ENCODE peak calls at places on chromosomes 11 and 22, in four cellular contexts. G, E, H and S are unnamed samples. For H3K4me1 and H3K9me3, the result is how much of the 10 kb centered on the place peaks cover.

GRCh38 chr11:71080239-71081097 is 171.9 kb downstream of the SHANK2 start:
- DNase-seq in G (no peak), H (peak), E (peak), S (peak)

GRCh38 chr11:106601637-106602297 is 416.5 kb downstream of the GUCY1A2 start:
- DNase-seq in G (no peak), H (no peak), E (no peak), S (no peak)

GRCh38 chr11:125994509-125994908 is 48.7 kb downstream of the VSIG10L2 start:
- DNase-seq in E (no peak), G (no peak), H (no peak), S (no peak)

GRCh38 chr11:95451261-95451660 is 220.3 kb upstream of the SESN3 start:
- DNase-seq in H (no peak), G (no peak), E (no peak), S (no peak)

GRCh38 chr11:8017071-8017470 is 29.9 kb downstream of the EIF3F start:
- DNase-seq in E (no peak), G (no peak), H (no peak), S (no peak)

GRCh38 chr11:64723907-64724862 is 1.2 kb upstream of the NRXN2 start:
- DNase-seq in E (no peak), H (no peak), G (no peak), S (no peak)

GRCh38 chr11:43706631-43707030 is 26.1 kb downstream of the HSD17B12 start:
- DNase-seq in H (no peak), E (no peak), G (no peak), S (no peak)

GRCh38 chr11:26753738-26754504 is 32.1 kb upstream of the SLC5A12 start:
- DNase-seq in G (peak), H (peak), E (peak), S (no peak)

GRCh38 chr22:37676691-37677627 is 1.5 kb downstream of the LGALS1 start:
- DNase-seq in H (peak), G (peak), E (peak), S (peak)

GRCh38 chr11:116412118-116412889 is 360.5 kb downstream of the BUD13 start:
- DNase-seq in H (no peak), G (no peak), E (no peak), S (no peak)

GRCh38 chr11:45212566-45213315 is 66.3 kb downstream of the PRDM11 start:
- DNase-seq in G (no peak), H (peak), E (no peak), S (no peak)

GRCh38 chr11:73662445-73663157 is 16.2 kb downstream of the PLEKHB1 start:
- DNase-seq in G (no peak), H (no peak), E (no peak), S (no peak)

GRCh38 chr11:58788355-58789023 is 56.0 kb downstream of the GLYATL2 start:
- DNase-seq in E (peak), H (peak), G (peak), S (no peak)

GRCh38 chr22:24186352-24186740 is 5.1 kb downstream of the SUSD2 start:
- DNase-seq in H (no peak), E (no peak), G (no peak), S (no peak)

GRCh38 chr22:35913925-35914324 is 114.7 kb downstream of the RBFOX2 start:
- DNase-seq in E (no peak), H (peak), G (no peak), S (no peak)

GRCh38 chr11:93728792-93729128 is 12.5 kb downstream of the TAF1D start:
- DNase-seq in H (no peak), E (no peak), G (no peak), S (no peak)

DNA sequence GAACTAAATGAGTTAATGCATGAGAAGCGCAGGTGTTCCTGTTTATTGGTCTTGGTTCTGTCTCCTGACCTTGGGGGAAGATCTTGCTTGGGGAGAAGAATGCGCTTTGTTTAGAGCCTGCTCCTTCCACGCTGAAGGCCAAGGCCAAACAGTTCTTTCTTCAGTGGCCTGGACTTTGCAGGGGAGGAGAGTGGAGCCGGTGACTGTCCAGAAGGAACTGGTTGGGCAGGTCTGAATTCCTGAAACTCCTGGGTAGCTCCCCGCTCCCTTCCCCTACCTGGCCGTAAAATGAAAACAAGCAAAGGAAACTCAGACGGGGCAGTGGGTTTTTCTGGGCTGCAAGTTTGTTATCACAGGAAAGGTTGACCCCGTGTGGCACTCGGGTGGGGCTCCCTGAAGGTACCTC is 3.6 kb downstream of the ARHGAP8 start:
- DNase-seq in H (no peak), E (peak), G (no peak), S (no peak)
- H3K4me3 ChIP-seq in H (no peak), E (no peak), G (no peak), S (no peak)

DNA sequence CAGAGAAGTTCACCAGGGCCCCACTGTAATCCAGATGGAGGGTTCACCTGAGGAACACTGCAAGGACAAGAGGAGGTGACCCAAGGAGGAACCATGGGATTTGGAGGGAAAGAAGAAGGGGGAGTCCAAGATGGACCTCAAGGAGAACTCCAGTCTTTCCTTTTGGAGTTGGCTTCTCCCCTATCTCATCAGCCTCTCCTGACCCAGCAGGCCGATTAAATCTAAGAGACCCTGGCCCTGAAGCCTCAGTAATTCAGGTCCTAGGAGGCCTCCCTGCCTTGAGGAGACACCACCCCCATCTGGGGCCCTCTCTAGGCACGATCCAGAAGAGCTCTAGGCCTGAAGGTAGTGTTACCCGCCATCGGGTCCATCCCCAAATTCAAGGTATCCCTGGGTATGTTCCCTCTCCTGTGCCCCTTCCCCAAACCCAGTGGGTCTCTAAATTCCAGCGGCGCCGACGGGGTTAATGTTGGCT is 15.1 kb upstream of the DGKZ start:
- DNase-seq in G (no peak), H (no peak), E (no peak), S (no peak)
- H3K4me1 ChIP-seq in G (under half), H (half or more), E (under half), S (under half)

GRCh38 chr11:88979641-88980040 is 86.1 kb downstream of the GRM5 start:
- DNase-seq in G (no peak), H (no peak), E (no peak), S (no peak)
- H3K9me3 ChIP-seq in G (under half), H (under half), E (under half), S (under half)

DNA sequence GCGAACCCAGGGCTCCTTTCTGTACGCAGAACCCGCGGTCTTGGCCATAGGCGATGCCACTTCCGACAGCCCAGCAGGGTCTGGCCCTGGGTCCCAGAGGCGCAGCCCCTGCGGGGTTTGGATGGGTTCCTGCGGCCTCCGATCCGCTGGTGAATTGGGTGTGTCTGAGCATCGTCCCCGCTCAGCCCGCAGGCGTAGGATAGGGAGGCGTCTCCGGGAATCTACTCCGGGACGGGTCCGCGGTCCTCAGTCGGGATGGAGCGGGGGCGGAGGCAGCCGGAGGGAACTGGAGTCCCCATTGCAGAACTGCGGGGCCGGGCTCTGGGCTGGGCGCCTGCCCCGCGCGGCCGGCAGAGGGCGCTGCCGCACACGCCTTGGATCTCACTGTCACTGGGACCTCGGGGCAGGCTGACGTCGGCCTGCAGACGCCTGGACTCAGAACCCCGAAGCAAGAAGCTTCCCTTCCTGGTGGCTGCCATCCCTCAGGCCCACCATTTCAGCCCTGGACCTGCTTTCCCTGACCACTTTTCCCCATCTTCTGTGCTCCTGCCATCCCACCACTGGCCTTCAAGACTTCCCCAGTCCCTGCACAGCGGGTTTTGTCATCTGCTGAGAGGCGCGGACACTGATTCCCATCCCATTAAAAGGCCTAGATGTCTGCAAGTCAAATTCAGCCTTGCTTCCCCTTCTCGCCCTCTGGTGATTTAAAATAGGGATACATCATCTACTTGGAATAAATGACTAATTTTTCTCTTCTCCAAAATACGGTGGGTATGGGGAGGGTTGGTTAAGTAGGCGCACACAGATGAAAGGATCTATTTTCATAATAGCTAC is 38.3 kb upstream of the CREB3L1 start:
- DNase-seq in H (peak), E (peak), G (peak), S (peak)
- H3K4me3 ChIP-seq in H (peak), E (no peak), G (peak), S (peak)

DNA sequence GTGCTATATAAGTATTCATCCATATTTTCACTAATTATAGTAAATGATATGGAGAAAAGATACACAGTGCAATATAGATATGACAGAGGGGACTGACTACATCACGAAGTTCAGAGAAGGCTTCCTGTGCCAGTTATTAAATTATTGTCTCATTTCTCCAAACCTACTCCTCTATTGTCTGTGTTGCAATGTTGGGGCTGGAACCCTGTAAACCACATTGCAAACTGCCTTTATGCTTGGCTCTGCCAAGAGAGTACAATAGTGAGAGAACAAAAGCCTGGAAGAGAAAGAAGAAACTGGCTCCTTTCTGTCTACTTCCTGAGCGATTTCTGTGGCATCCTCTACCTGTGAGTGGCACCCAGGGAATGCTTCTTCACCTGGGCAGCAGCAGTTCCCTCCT is 46.4 kb downstream of the ME3 start:
- DNase-seq in H (no peak), G (no peak), E (no peak), S (no peak)
- H3K4me1 ChIP-seq in H (under half), G (half or more), E (half or more), S (half or more)

GRCh38 chr22:30970356-30970746 is 1.3 kb downstream of the TUG1 start:
- DNase-seq in G (no peak), E (no peak), H (no peak), S (no peak)

GRCh38 chr22:30969532-30970355 is 679 bp downstream of the TUG1 start:
- DNase-seq in E (peak), H (no peak), G (peak), S (no peak)

GRCh38 chr22:30964858-30965257 is 3.7 kb downstream of the MORC2 start:
- DNase-seq in H (no peak), E (no peak), G (no peak), S (no peak)

GRCh38 chr22:30968015-30968923 is at the start of gene MORC2:
- DNase-seq in E (peak), H (no peak), G (no peak), S (peak)

DNA sequence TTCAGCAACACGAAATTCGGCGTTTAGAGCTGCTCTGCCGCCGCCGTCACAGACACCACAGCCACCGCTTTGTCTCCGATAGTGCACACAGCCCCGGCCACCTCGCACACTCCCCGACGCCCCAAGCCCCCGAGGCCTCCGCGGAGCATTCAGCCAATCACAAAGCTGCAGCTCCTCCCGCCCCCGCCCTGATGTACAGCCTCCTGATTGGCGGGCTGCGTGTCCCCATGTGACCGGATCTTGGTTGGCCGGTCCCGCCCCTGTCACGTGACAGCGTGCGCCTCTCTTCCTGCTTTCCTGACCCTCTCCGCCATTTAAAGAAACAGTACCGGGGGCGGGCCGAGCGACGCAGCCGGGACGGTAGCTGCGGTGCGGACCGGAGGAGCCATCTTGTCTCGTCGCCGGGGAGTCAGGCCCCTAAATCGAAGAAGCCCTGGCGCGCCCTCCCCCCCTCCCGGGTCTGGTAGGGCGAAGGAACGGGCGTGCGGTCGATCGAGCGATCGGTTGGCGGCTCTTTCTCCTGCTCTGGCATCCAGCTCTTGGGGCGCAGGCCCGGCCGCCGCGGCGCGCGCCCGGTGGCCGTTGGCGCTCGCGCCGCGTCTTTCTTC is at the start of gene TUG1:
- DNase-seq in G (peak), H (peak), E (peak), S (peak)
- H3K9me3 ChIP-seq in G (half or more), H (under half), E (under half), S (under half)

GRCh38 chr11:61691378-61692156 is 11.4 kb downstream of the DAGLA start:
- DNase-seq in H (peak), E (peak), G (no peak), S (no peak)

GRCh38 chr11:61690706-61691377 is 10.7 kb downstream of the DAGLA start:
- DNase-seq in G (no peak), H (no peak), E (peak), S (no peak)

GRCh38 chr11:61688368-61689163 is 8.4 kb downstream of the DAGLA start:
- DNase-seq in E (peak), G (peak), H (no peak), S (peak)

GRCh38 chr11:61687420-61687819 is 7.2 kb downstream of the DAGLA start:
- DNase-seq in E (peak), G (no peak), H (no peak), S (no peak)

DNA sequence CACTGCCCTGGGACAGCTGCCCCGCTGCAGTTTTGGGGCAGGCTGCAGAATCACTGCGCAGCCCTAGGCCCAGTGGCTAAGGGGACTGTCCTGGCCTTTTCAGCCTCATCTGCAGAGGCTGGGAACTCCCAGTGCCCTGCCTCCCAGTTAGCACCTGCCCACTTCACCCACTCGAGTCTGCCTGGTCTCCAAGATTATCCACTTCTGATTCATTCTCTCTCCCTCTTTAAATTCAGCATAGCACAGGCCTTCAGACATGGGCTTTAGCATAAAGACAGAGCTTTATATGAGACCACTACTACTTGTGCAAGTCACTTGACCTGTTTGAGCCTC is 8.9 kb downstream of the DAGLA start:
- DNase-seq in H (no peak), G (no peak), E (no peak), S (no peak)
- H3K4me3 ChIP-seq in H (no peak), G (no peak), E (no peak), S (no peak)

GRCh38 chr11:122745111-122745510 is 89.6 kb downstream of the UBASH3B start:
- DNase-seq in H (no peak), G (no peak), E (no peak), S (no peak)
- H3K4me1 ChIP-seq in H (under half), G (under half), E (under half), S (under half)

DNA sequence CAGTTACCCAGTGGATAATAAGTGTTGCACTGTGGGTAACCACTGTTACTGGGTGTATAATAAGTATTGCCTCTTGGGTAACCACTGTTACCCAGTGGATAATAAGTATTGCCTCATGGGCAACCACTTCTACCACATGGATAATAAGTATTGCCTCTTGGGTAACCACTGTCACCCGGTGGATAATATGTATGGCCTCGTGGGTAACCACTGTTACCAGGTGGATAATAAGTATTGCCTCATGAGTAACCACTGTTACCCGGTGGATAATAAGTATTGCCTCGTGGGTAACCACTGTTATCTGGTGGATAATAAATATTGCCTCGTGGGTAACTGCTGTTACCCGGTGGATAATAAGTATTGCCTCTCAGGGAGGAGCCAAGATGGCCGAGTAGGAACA is 29.7 kb upstream of the NXPE4 start:
- DNase-seq in H (no peak), E (no peak), G (no peak), S (no peak)
- H3K9me3 ChIP-seq in H (under half), E (under half), G (under half), S (under half)